ENCODE peak calls at places on chromosomes 7 and 10, in seven cellular contexts. E is iPS-NIHi11, D is Peyer's patch, B is NCI-H2171 treated with DMSO at 0.1 percent for 48 hours, G is GM04504, K is right cardiac atrium, Z is AG04449. V is an unnamed sample.

GRCh38 chr7:109387530-109387929 is 817.9 kb downstream of the DNAJB9 start:
- DNase-seq in E (no peak), D (no peak), B (no peak), G (no peak), K (peak), Z (no peak), V (no peak)

GRCh38 chr10:99537381-99538286 is 4.9 kb downstream of the NKX2-3 start:
- DNase-seq in E (peak), D (no peak), B (no peak), G (no peak), K (no peak), Z (no peak), V (no peak)

GRCh38 chr7:44310221-44310848 is 15.1 kb downstream of the CAMK2B start:
- DNase-seq in E (no peak), D (peak), B (no peak), G (no peak), K (peak), Z (no peak), V (no peak)

GRCh38 chr7:31939076-31939475 is 131.1 kb downstream of the PDE1C start:
- DNase-seq in E (no peak), D (no peak), B (no peak), G (no peak), K (no peak), Z (no peak), V (no peak)

GRCh38 chr10:7610651-7611389 is 55.9 kb downstream of the ITIH5 start:
- DNase-seq in E (no peak), D (peak), B (no peak), G (peak), K (no peak), Z (peak), V (peak)

GRCh38 chr7:24917510-24918239 is 62.3 kb downstream of the OSBPL3 start:
- DNase-seq in E (no peak), D (no peak), B (no peak), G (peak), K (no peak), Z (peak), V (no peak)

GRCh38 chr7:149310113-149310836 is 48.3 kb downstream of the ZNF783 start:
- DNase-seq in E (peak), D (peak), B (peak), G (peak), K (no peak), Z (peak), V (peak)

GRCh38 chr10:77877461-77878344 is 48.9 kb downstream of the DLG5 start:
- DNase-seq in E (peak), D (peak), B (peak), G (no peak), K (peak), Z (no peak), V (peak)

GRCh38 chr7:95545007-95545615 is 51.2 kb downstream of the PDK4 start:
- DNase-seq in E (peak), D (peak), B (no peak), G (peak), K (no peak), Z (no peak), V (peak)

GRCh38 chr7:51310131-51310583 is 6.5 kb downstream of the COBL start:
- DNase-seq in E (no peak), D (no peak), B (peak), G (no peak), K (no peak), Z (no peak), V (no peak)

GRCh38 chr10:84540022-84540616 is 211.7 kb downstream of the CCSER2 start:
- DNase-seq in E (no peak), D (no peak), B (no peak), G (peak), K (no peak), Z (peak), V (peak)

GRCh38 chr7:74633451-74633921 is 24.0 kb upstream of the GTF2I start:
- DNase-seq in E (no peak), D (no peak), B (no peak), G (no peak), K (no peak), Z (no peak), V (no peak)

GRCh38 chr7:55018361-55019328 is at the start of gene EGFR:
- DNase-seq in E (peak), D (peak), B (no peak), G (no peak), K (peak), Z (no peak), V (peak)

GRCh38 chr7:76512941-76513816 is 2.8 kb downstream of the UPK3B start:
- DNase-seq in E (peak), D (no peak), B (no peak), G (no peak), K (no peak), Z (no peak), V (peak)

GRCh38 chr10:101545898-101546297 is 42.2 kb downstream of the POLL start:
- DNase-seq in E (no peak), D (no peak), B (peak), G (no peak), K (no peak), Z (no peak), V (no peak)

GRCh38 chr7:91344248-91344647 is 80.0 kb downstream of the FZD1 start:
- DNase-seq in E (no peak), D (no peak), B (no peak), G (no peak), K (no peak), Z (no peak), V (no peak)

GRCh38 chr10:132712698-132713232 is 73.2 kb downstream of the NKX6-2 start:
- DNase-seq in E (no peak), D (no peak), B (no peak), G (no peak), K (peak), Z (no peak), V (no peak)

GRCh38 chr10:101660268-101660667 is 34.7 kb downstream of the FBXW4 start:
- DNase-seq in E (peak), D (no peak), B (no peak), G (no peak), K (no peak), Z (no peak), V (no peak)

GRCh38 chr10:104333037-104333727 is 5.1 kb downstream of the ITPRIP start:
- DNase-seq in E (no peak), D (peak), B (no peak), G (no peak), K (peak), Z (no peak), V (no peak)

GRCh38 chr10:128751284-128751683 is 625.1 kb upstream of the MKI67 start:
- DNase-seq in E (no peak), D (no peak), B (no peak), G (no peak), K (no peak), Z (no peak), V (peak)

GRCh38 chr10:14405076-14406065 is 74.6 kb upstream of the FRMD4A start:
- DNase-seq in E (no peak), D (no peak), B (no peak), G (peak), K (no peak), Z (peak), V (peak)

GRCh38 chr7:3835102-3835501 is 534.0 kb downstream of the SDK1 start:
- DNase-seq in E (no peak), D (peak), B (no peak), G (no peak), K (no peak), Z (no peak), V (peak)

GRCh38 chr7:11830004-11830403 is 2.0 kb downstream of the THSD7A start:
- DNase-seq in E (no peak), D (no peak), B (no peak), G (no peak), K (no peak), Z (no peak), V (no peak)

GRCh38 chr7:43764807-43765491 is 6.5 kb downstream of the BLVRA start:
- DNase-seq in E (no peak), D (no peak), B (no peak), G (no peak), K (no peak), Z (no peak), V (peak)

GRCh38 chr7:101546308-101546936 is 82.7 kb downstream of the MYL10 start:
- DNase-seq in E (no peak), D (peak), B (no peak), G (no peak), K (no peak), Z (no peak), V (no peak)